ENCODE peak calls at places on chromosome 20, in nine cellular contexts. C is lower lobe of right lung, T is HuH-7.5, H is NCI-H460, A is lung microvascular endothelial cell, E is GM12865, W is ovary, Q is anterior cingulate cortex, D is cardiac muscle cell. P is an unnamed sample.

GRCh38 chr20:40547492-40548129 is 141.4 kb downstream of the MAFB start:
- DNase-seq in C (no peak), T (no peak), H (no peak), A (peak), E (no peak), W (no peak), Q (no peak), D (no peak), P (no peak)

GRCh38 chr20:53598140-53599038 is 4.8 kb upstream of the ZNF217 start:
- DNase-seq in C (no peak), T (no peak), H (no peak), A (no peak), E (peak), W (no peak), Q (no peak), D (no peak), P (no peak)

GRCh38 chr20:49507741-49508434 is 25.4 kb upstream of the KCNB1 start:
- DNase-seq in C (no peak), T (no peak), H (no peak), A (no peak), E (no peak), W (no peak), Q (no peak), D (no peak), P (no peak)

GRCh38 chr20:19067986-19068385 is 144.5 kb upstream of the SLC24A3 start:
- DNase-seq in C (no peak), T (no peak), H (no peak), A (no peak), E (no peak), W (no peak), Q (no peak), D (no peak), P (no peak)

GRCh38 chr20:64079273-64080012 is at the start of gene RGS19:
- DNase-seq in C (peak), T (peak), H (peak), A (peak), E (peak), W (peak), Q (no peak), D (peak), P (peak)

GRCh38 chr20:53677447-53678314 is 84.0 kb upstream of the ZNF217 start:
- DNase-seq in C (peak), T (no peak), H (peak), A (no peak), E (no peak), W (no peak), Q (no peak), D (peak), P (no peak)

GRCh38 chr20:23641936-23642751 is 4.4 kb upstream of the CST3 start:
- DNase-seq in C (no peak), T (no peak), H (no peak), A (peak), E (no peak), W (peak), Q (no peak), D (no peak), P (peak)

GRCh38 chr20:56411759-56412472 is at the start of gene CASS4:
- DNase-seq in C (no peak), T (no peak), H (no peak), A (peak), E (no peak), W (no peak), Q (no peak), D (no peak), P (no peak)

GRCh38 chr20:40892642-40893041 is 136.0 kb upstream of the TOP1 start:
- DNase-seq in C (no peak), T (no peak), H (no peak), A (no peak), E (peak), W (no peak), Q (no peak), D (no peak), P (no peak)

P was measured in psoas muscle.